ENCODE peak calls at places on chromosomes 16 and 17, in ten cellular contexts. One of them, this sample, is unnamed.

GRCh38 chr17:17682737-17683675 is 1.7 kb downstream of the RAI1 start:
- DNase-seq in BJ: peak
- DNase-seq in HFF-Myc: peak
- DNase-seq in GM23338: peak
- DNase-seq in cardiac fibroblast: peak
- DNase-seq in GM06990: peak
- DNase-seq in heart left ventricle: peak
- DNase-seq in thoracic aorta: no peak
- DNase-seq in dorsolateral prefrontal cortex: peak
- DNase-seq in GM13977: peak
- DNase-seq in this sample: peak

GRCh38 chr17:69716571-69716970 is 302.1 kb downstream of the MAP2K6 start:
- DNase-seq in BJ: peak
- DNase-seq in HFF-Myc: no peak
- DNase-seq in GM23338: no peak
- DNase-seq in cardiac fibroblast: no peak
- DNase-seq in GM06990: no peak
- DNase-seq in heart left ventricle: no peak
- DNase-seq in thoracic aorta: no peak
- DNase-seq in dorsolateral prefrontal cortex: no peak
- DNase-seq in GM13977: no peak
- DNase-seq in this sample: peak

GRCh38 chr16:79713609-79714309 is 113.2 kb upstream of the MAF start:
- DNase-seq in BJ: no peak
- DNase-seq in HFF-Myc: no peak
- DNase-seq in GM23338: no peak
- DNase-seq in cardiac fibroblast: no peak
- DNase-seq in GM06990: no peak
- DNase-seq in heart left ventricle: no peak
- DNase-seq in thoracic aorta: no peak
- DNase-seq in dorsolateral prefrontal cortex: no peak
- DNase-seq in GM13977: no peak
- DNase-seq in this sample: no peak

GRCh38 chr16:57667526-57668258 is 414 bp upstream of the ADGRG3 start:
- DNase-seq in BJ: no peak
- DNase-seq in HFF-Myc: no peak
- DNase-seq in GM23338: peak
- DNase-seq in cardiac fibroblast: peak
- DNase-seq in GM06990: no peak
- DNase-seq in heart left ventricle: peak
- DNase-seq in thoracic aorta: no peak
- DNase-seq in dorsolateral prefrontal cortex: no peak
- DNase-seq in GM13977: no peak
- DNase-seq in this sample: no peak

GRCh38 chr17:82893779-82894178 is 54.0 kb upstream of the ZNF750 start:
- DNase-seq in BJ: no peak
- DNase-seq in HFF-Myc: no peak
- DNase-seq in GM23338: no peak
- DNase-seq in cardiac fibroblast: no peak
- DNase-seq in GM06990: no peak
- DNase-seq in heart left ventricle: no peak
- DNase-seq in thoracic aorta: no peak
- DNase-seq in dorsolateral prefrontal cortex: no peak
- DNase-seq in GM13977: no peak
- DNase-seq in this sample: no peak

GRCh38 chr16:608019-608418 is 18.2 kb downstream of the RAB40C start:
- DNase-seq in BJ: no peak
- DNase-seq in HFF-Myc: no peak
- DNase-seq in GM23338: no peak
- DNase-seq in cardiac fibroblast: no peak
- DNase-seq in GM06990: no peak
- DNase-seq in heart left ventricle: no peak
- DNase-seq in thoracic aorta: no peak
- DNase-seq in dorsolateral prefrontal cortex: no peak
- DNase-seq in GM13977: no peak
- DNase-seq in this sample: no peak

GRCh38 chr17:74610108-74610507 is 13.4 kb downstream of the CD300E start:
- DNase-seq in BJ: no peak
- DNase-seq in HFF-Myc: no peak
- DNase-seq in GM23338: peak
- DNase-seq in cardiac fibroblast: no peak
- DNase-seq in GM06990: no peak
- DNase-seq in heart left ventricle: no peak
- DNase-seq in thoracic aorta: no peak
- DNase-seq in dorsolateral prefrontal cortex: no peak
- DNase-seq in GM13977: no peak
- DNase-seq in this sample: no peak

GRCh38 chr17:29569245-29569950 is 897 bp downstream of the TP53I13 start:
- DNase-seq in BJ: no peak
- DNase-seq in HFF-Myc: no peak
- DNase-seq in GM23338: no peak
- DNase-seq in cardiac fibroblast: peak
- DNase-seq in GM06990: no peak
- DNase-seq in heart left ventricle: peak
- DNase-seq in thoracic aorta: no peak
- DNase-seq in dorsolateral prefrontal cortex: no peak
- DNase-seq in GM13977: no peak
- DNase-seq in this sample: no peak

GRCh38 chr16:9351440-9351839 is 260.0 kb downstream of the HAPSTR1 start:
- DNase-seq in BJ: no peak
- DNase-seq in HFF-Myc: no peak
- DNase-seq in GM23338: no peak
- DNase-seq in cardiac fibroblast: no peak
- DNase-seq in GM06990: no peak
- DNase-seq in heart left ventricle: no peak
- DNase-seq in thoracic aorta: no peak
- DNase-seq in dorsolateral prefrontal cortex: no peak
- DNase-seq in GM13977: no peak
- DNase-seq in this sample: no peak

GRCh38 chr17:57401556-57402488 is 145.5 kb downstream of the MSI2 start:
- DNase-seq in BJ: no peak
- DNase-seq in HFF-Myc: no peak
- DNase-seq in GM23338: peak
- DNase-seq in cardiac fibroblast: no peak
- DNase-seq in GM06990: no peak
- DNase-seq in heart left ventricle: no peak
- DNase-seq in thoracic aorta: no peak
- DNase-seq in dorsolateral prefrontal cortex: no peak
- DNase-seq in GM13977: no peak
- DNase-seq in this sample: no peak
- TF ChIP-seq CTCF in BJ: no peak
- TF ChIP-seq CTCF in HFF-Myc: no peak
- TF ChIP-seq CTCF in GM23338: peak
- TF ChIP-seq CTCF in cardiac fibroblast: no peak
- TF ChIP-seq CTCF in GM06990: peak
- TF ChIP-seq CTCF in heart left ventricle: no peak
- TF ChIP-seq CTCF in thoracic aorta: no peak
- TF ChIP-seq CTCF in dorsolateral prefrontal cortex: no peak
- TF ChIP-seq CTCF in GM13977: peak
- TF ChIP-seq CTCF in this sample: no peak

GRCh38 chr16:24689128-24689527 is 40.3 kb upstream of the TNRC6A start:
- DNase-seq in BJ: no peak
- DNase-seq in HFF-Myc: no peak
- DNase-seq in GM23338: peak
- DNase-seq in cardiac fibroblast: peak
- DNase-seq in GM06990: no peak
- DNase-seq in heart left ventricle: no peak
- DNase-seq in thoracic aorta: no peak
- DNase-seq in dorsolateral prefrontal cortex: peak
- DNase-seq in GM13977: no peak
- DNase-seq in this sample: peak
- TF ChIP-seq CTCF in BJ: peak
- TF ChIP-seq CTCF in HFF-Myc: peak
- TF ChIP-seq CTCF in GM23338: peak
- TF ChIP-seq CTCF in cardiac fibroblast: peak
- TF ChIP-seq CTCF in GM06990: peak
- TF ChIP-seq CTCF in heart left ventricle: peak
- TF ChIP-seq CTCF in thoracic aorta: peak
- TF ChIP-seq CTCF in dorsolateral prefrontal cortex: peak
- TF ChIP-seq CTCF in GM13977: peak
- TF ChIP-seq CTCF in this sample: peak

GRCh38 chr16:76579277-76579676 is 302.1 kb downstream of the CNTNAP4 start:
- DNase-seq in BJ: no peak
- DNase-seq in HFF-Myc: no peak
- DNase-seq in GM23338: peak
- DNase-seq in cardiac fibroblast: no peak
- DNase-seq in GM06990: no peak
- DNase-seq in heart left ventricle: no peak
- DNase-seq in thoracic aorta: no peak
- DNase-seq in dorsolateral prefrontal cortex: no peak
- DNase-seq in GM13977: no peak
- DNase-seq in this sample: no peak

GRCh38 chr16:76574651-76575050 is 297.4 kb downstream of the CNTNAP4 start:
- DNase-seq in BJ: no peak
- DNase-seq in HFF-Myc: no peak
- DNase-seq in GM23338: no peak
- DNase-seq in cardiac fibroblast: no peak
- DNase-seq in GM06990: no peak
- DNase-seq in heart left ventricle: no peak
- DNase-seq in thoracic aorta: no peak
- DNase-seq in dorsolateral prefrontal cortex: no peak
- DNase-seq in GM13977: no peak
- DNase-seq in this sample: no peak

GRCh38 chr16:76571755-76572154 is 294.6 kb downstream of the CNTNAP4 start:
- DNase-seq in BJ: no peak
- DNase-seq in HFF-Myc: no peak
- DNase-seq in GM23338: no peak
- DNase-seq in cardiac fibroblast: no peak
- DNase-seq in GM06990: no peak
- DNase-seq in heart left ventricle: no peak
- DNase-seq in thoracic aorta: no peak
- DNase-seq in dorsolateral prefrontal cortex: no peak
- DNase-seq in GM13977: no peak
- DNase-seq in this sample: no peak

GRCh38 chr16:76577003-76577402 is 299.8 kb downstream of the CNTNAP4 start:
- DNase-seq in BJ: no peak
- DNase-seq in HFF-Myc: no peak
- DNase-seq in GM23338: no peak
- DNase-seq in cardiac fibroblast: no peak
- DNase-seq in GM06990: peak
- DNase-seq in heart left ventricle: no peak
- DNase-seq in thoracic aorta: no peak
- DNase-seq in dorsolateral prefrontal cortex: no peak
- DNase-seq in GM13977: peak
- DNase-seq in this sample: no peak

GRCh38 chr16:76573281-76573680 is 296.1 kb downstream of the CNTNAP4 start:
- DNase-seq in BJ: no peak
- DNase-seq in HFF-Myc: no peak
- DNase-seq in GM23338: peak
- DNase-seq in cardiac fibroblast: no peak
- DNase-seq in GM06990: no peak
- DNase-seq in heart left ventricle: no peak
- DNase-seq in thoracic aorta: no peak
- DNase-seq in dorsolateral prefrontal cortex: no peak
- DNase-seq in GM13977: no peak
- DNase-seq in this sample: no peak
- TF ChIP-seq CTCF in BJ: no peak
- TF ChIP-seq CTCF in HFF-Myc: no peak
- TF ChIP-seq CTCF in GM23338: no peak
- TF ChIP-seq CTCF in cardiac fibroblast: no peak
- TF ChIP-seq CTCF in GM06990: no peak
- TF ChIP-seq CTCF in heart left ventricle: no peak
- TF ChIP-seq CTCF in thoracic aorta: no peak
- TF ChIP-seq CTCF in dorsolateral prefrontal cortex: no peak
- TF ChIP-seq CTCF in GM13977: no peak
- TF ChIP-seq CTCF in this sample: no peak

GRCh38 chr17:14046978-14047377 is 22.3 kb upstream of the COX10 start:
- DNase-seq in BJ: no peak
- DNase-seq in HFF-Myc: no peak
- DNase-seq in GM23338: no peak
- DNase-seq in cardiac fibroblast: no peak
- DNase-seq in GM06990: no peak
- DNase-seq in heart left ventricle: no peak
- DNase-seq in thoracic aorta: no peak
- DNase-seq in dorsolateral prefrontal cortex: no peak
- DNase-seq in GM13977: no peak
- DNase-seq in this sample: no peak

GRCh38 chr17:14037453-14037852 is 31.9 kb upstream of the COX10 start:
- DNase-seq in BJ: no peak
- DNase-seq in HFF-Myc: no peak
- DNase-seq in GM23338: no peak
- DNase-seq in cardiac fibroblast: no peak
- DNase-seq in GM06990: no peak
- DNase-seq in heart left ventricle: no peak
- DNase-seq in thoracic aorta: no peak
- DNase-seq in dorsolateral prefrontal cortex: no peak
- DNase-seq in GM13977: no peak
- DNase-seq in this sample: no peak

GRCh38 chr17:14044702-14045101 is 24.6 kb upstream of the COX10 start:
- DNase-seq in BJ: no peak
- DNase-seq in HFF-Myc: no peak
- DNase-seq in GM23338: no peak
- DNase-seq in cardiac fibroblast: no peak
- DNase-seq in GM06990: peak
- DNase-seq in heart left ventricle: no peak
- DNase-seq in thoracic aorta: no peak
- DNase-seq in dorsolateral prefrontal cortex: no peak
- DNase-seq in GM13977: no peak
- DNase-seq in this sample: no peak

GRCh38 chr17:14038206-14038605 is 31.1 kb upstream of the COX10 start:
- DNase-seq in BJ: peak
- DNase-seq in HFF-Myc: no peak
- DNase-seq in GM23338: no peak
- DNase-seq in cardiac fibroblast: peak
- DNase-seq in GM06990: no peak
- DNase-seq in heart left ventricle: no peak
- DNase-seq in thoracic aorta: no peak
- DNase-seq in dorsolateral prefrontal cortex: no peak
- DNase-seq in GM13977: no peak
- DNase-seq in this sample: peak

DNA sequence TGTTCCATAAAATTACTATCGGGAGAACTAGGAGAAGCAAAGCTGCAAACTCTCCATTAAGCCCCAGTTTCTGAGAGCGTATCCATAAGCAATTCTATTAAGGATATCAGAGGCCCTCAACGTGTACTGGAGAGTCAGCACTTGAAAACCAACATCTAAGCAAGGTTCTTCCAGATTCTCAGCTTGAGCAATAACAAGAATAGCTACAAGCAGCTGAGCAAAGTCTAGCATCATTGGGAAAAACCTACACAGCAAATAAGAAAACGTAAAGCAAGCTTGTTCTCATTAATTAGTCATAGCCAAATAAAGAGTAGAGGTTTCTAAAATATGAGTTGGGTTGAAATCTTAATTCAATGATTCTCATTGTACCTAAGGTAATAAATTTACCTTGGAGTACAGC is 26.9 kb upstream of the COX10 start:
- DNase-seq in BJ: no peak
- DNase-seq in HFF-Myc: no peak
- DNase-seq in GM23338: no peak
- DNase-seq in cardiac fibroblast: no peak
- DNase-seq in GM06990: peak
- DNase-seq in heart left ventricle: no peak
- DNase-seq in thoracic aorta: no peak
- DNase-seq in dorsolateral prefrontal cortex: no peak
- DNase-seq in GM13977: peak
- DNase-seq in this sample: no peak
- TF ChIP-seq CTCF in BJ: no peak
- TF ChIP-seq CTCF in HFF-Myc: no peak
- TF ChIP-seq CTCF in GM23338: no peak
- TF ChIP-seq CTCF in cardiac fibroblast: no peak
- TF ChIP-seq CTCF in GM06990: no peak
- TF ChIP-seq CTCF in heart left ventricle: no peak
- TF ChIP-seq CTCF in thoracic aorta: no peak
- TF ChIP-seq CTCF in dorsolateral prefrontal cortex: no peak
- TF ChIP-seq CTCF in GM13977: no peak
- TF ChIP-seq CTCF in this sample: no peak

This sample was measured in AG09319.